ENCODE peak calls at places on chromosomes 16 and 17, in six cellular contexts. One of them, this sample, is unnamed.

GRCh38 chr17:81713004-81713555 is 996 bp downstream of the SLC25A10 start:
- DNase-seq in adrenal gland: no peak
- DNase-seq in progenitor cell of endocrine pancreas: no peak
- DNase-seq in foreskin keratinocyte: peak
- DNase-seq in H9: no peak
- DNase-seq in lower leg skin: no peak
- DNase-seq in this sample: no peak

GRCh38 chr16:11546522-11547485 is 39.9 kb downstream of the LITAF start:
- DNase-seq in lower leg skin: no peak
- DNase-seq in adrenal gland: no peak
- DNase-seq in foreskin keratinocyte: no peak
- DNase-seq in progenitor cell of endocrine pancreas: no peak
- DNase-seq in H9: no peak
- DNase-seq in this sample: peak

GRCh38 chr16:78505544-78506371 is 406.3 kb downstream of the WWOX start:
- DNase-seq in H9: peak
- DNase-seq in lower leg skin: peak
- DNase-seq in adrenal gland: peak
- DNase-seq in foreskin keratinocyte: no peak
- DNase-seq in progenitor cell of endocrine pancreas: no peak
- DNase-seq in this sample: no peak

GRCh38 chr16:12262454-12263180 is 286.1 kb downstream of the SNX29 start:
- DNase-seq in adrenal gland: no peak
- DNase-seq in H9: no peak
- DNase-seq in lower leg skin: no peak
- DNase-seq in foreskin keratinocyte: no peak
- DNase-seq in progenitor cell of endocrine pancreas: no peak
- DNase-seq in this sample: no peak

GRCh38 chr16:10897134-10897533 is 20.1 kb downstream of the CIITA start:
- DNase-seq in lower leg skin: no peak
- DNase-seq in progenitor cell of endocrine pancreas: no peak
- DNase-seq in foreskin keratinocyte: no peak
- DNase-seq in adrenal gland: no peak
- DNase-seq in H9: no peak
- DNase-seq in this sample: no peak

GRCh38 chr17:80307994-80308671 is 47.5 kb downstream of the RNF213 start:
- DNase-seq in foreskin keratinocyte: no peak
- DNase-seq in lower leg skin: no peak
- DNase-seq in progenitor cell of endocrine pancreas: no peak
- DNase-seq in H9: no peak
- DNase-seq in adrenal gland: no peak
- DNase-seq in this sample: no peak

GRCh38 chr17:66941773-66942452 is 22.6 kb upstream of the CACNG4 start:
- DNase-seq in adrenal gland: no peak
- DNase-seq in lower leg skin: no peak
- DNase-seq in foreskin keratinocyte: no peak
- DNase-seq in H9: no peak
- DNase-seq in progenitor cell of endocrine pancreas: no peak
- DNase-seq in this sample: no peak

GRCh38 chr17:58671969-58672368 is 19.9 kb downstream of the TEX14 start:
- DNase-seq in progenitor cell of endocrine pancreas: no peak
- DNase-seq in lower leg skin: no peak
- DNase-seq in foreskin keratinocyte: no peak
- DNase-seq in H9: no peak
- DNase-seq in adrenal gland: no peak
- DNase-seq in this sample: no peak

GRCh38 chr16:1021553-1022160 is 40.1 kb downstream of the SOX8 start:
- DNase-seq in lower leg skin: no peak
- DNase-seq in H9: no peak
- DNase-seq in adrenal gland: no peak
- DNase-seq in progenitor cell of endocrine pancreas: no peak
- DNase-seq in foreskin keratinocyte: no peak
- DNase-seq in this sample: no peak

GRCh38 chr16:27772093-27772820 is 222.3 kb downstream of the KATNIP start:
- DNase-seq in foreskin keratinocyte: no peak
- DNase-seq in lower leg skin: no peak
- DNase-seq in adrenal gland: no peak
- DNase-seq in progenitor cell of endocrine pancreas: no peak
- DNase-seq in H9: no peak
- DNase-seq in this sample: no peak

GRCh38 chr17:82356845-82357355 is 2.1 kb upstream of the TEX19 start:
- DNase-seq in lower leg skin: no peak
- DNase-seq in adrenal gland: no peak
- DNase-seq in H9: peak
- DNase-seq in progenitor cell of endocrine pancreas: no peak
- DNase-seq in foreskin keratinocyte: no peak
- DNase-seq in this sample: no peak

GRCh38 chr17:41421116-41421515 is 3.3 kb downstream of the KRT37 start:
- DNase-seq in progenitor cell of endocrine pancreas: no peak
- DNase-seq in H9: no peak
- DNase-seq in lower leg skin: peak
- DNase-seq in foreskin keratinocyte: peak
- DNase-seq in adrenal gland: no peak
- DNase-seq in this sample: no peak

GRCh38 chr16:63890072-63890471 is 1231.8 kb downstream of the CDH11 start:
- DNase-seq in adrenal gland: no peak
- DNase-seq in foreskin keratinocyte: peak
- DNase-seq in H9: no peak
- DNase-seq in progenitor cell of endocrine pancreas: no peak
- DNase-seq in lower leg skin: peak
- DNase-seq in this sample: peak

GRCh38 chr16:54679531-54679930 is 251.1 kb upstream of the IRX5 start:
- DNase-seq in lower leg skin: no peak
- DNase-seq in adrenal gland: no peak
- DNase-seq in H9: no peak
- DNase-seq in progenitor cell of endocrine pancreas: no peak
- DNase-seq in foreskin keratinocyte: no peak
- DNase-seq in this sample: no peak

GRCh38 chr16:24775455-24775854 is 46.0 kb downstream of the TNRC6A start:
- DNase-seq in adrenal gland: no peak
- DNase-seq in progenitor cell of endocrine pancreas: no peak
- DNase-seq in foreskin keratinocyte: no peak
- DNase-seq in H9: no peak
- DNase-seq in lower leg skin: peak
- DNase-seq in this sample: no peak

GRCh38 chr17:63579633-63580032 is 21.1 kb upstream of the TACO1 start:
- DNase-seq in H9: peak
- DNase-seq in adrenal gland: no peak
- DNase-seq in progenitor cell of endocrine pancreas: no peak
- DNase-seq in lower leg skin: no peak
- DNase-seq in foreskin keratinocyte: no peak
- DNase-seq in this sample: no peak

GRCh38 chr16:20938426-20938825 is 37.9 kb downstream of the LYRM1 start:
- DNase-seq in foreskin keratinocyte: peak
- DNase-seq in progenitor cell of endocrine pancreas: no peak
- DNase-seq in H9: no peak
- DNase-seq in adrenal gland: no peak
- DNase-seq in lower leg skin: no peak
- DNase-seq in this sample: peak

GRCh38 chr17:19440421-19440820 is 29.4 kb downstream of the RNF112 start:
- DNase-seq in lower leg skin: no peak
- DNase-seq in progenitor cell of endocrine pancreas: no peak
- DNase-seq in foreskin keratinocyte: no peak
- DNase-seq in adrenal gland: no peak
- DNase-seq in H9: no peak
- DNase-seq in this sample: no peak

GRCh38 chr16:52363082-52363481 is 183.9 kb downstream of the TOX3 start:
- DNase-seq in H9: no peak
- DNase-seq in adrenal gland: no peak
- DNase-seq in progenitor cell of endocrine pancreas: no peak
- DNase-seq in foreskin keratinocyte: no peak
- DNase-seq in lower leg skin: no peak
- DNase-seq in this sample: no peak

GRCh38 chr17:8312726-8313600 is 2.9 kb downstream of the ARHGEF15 start:
- DNase-seq in foreskin keratinocyte: no peak
- DNase-seq in adrenal gland: no peak
- DNase-seq in H9: no peak
- DNase-seq in lower leg skin: no peak
- DNase-seq in progenitor cell of endocrine pancreas: no peak
- DNase-seq in this sample: no peak

GRCh38 chr16:83137326-83137770 is 510.6 kb downstream of the CDH13 start:
- DNase-seq in progenitor cell of endocrine pancreas: no peak
- DNase-seq in H9: no peak
- DNase-seq in adrenal gland: peak
- DNase-seq in lower leg skin: no peak
- DNase-seq in foreskin keratinocyte: no peak
- DNase-seq in this sample: peak

GRCh38 chr16:69709456-69710084 is 16.8 kb downstream of the NQO1 start:
- DNase-seq in progenitor cell of endocrine pancreas: no peak
- DNase-seq in H9: no peak
- DNase-seq in foreskin keratinocyte: peak
- DNase-seq in adrenal gland: no peak
- DNase-seq in lower leg skin: no peak
- DNase-seq in this sample: peak

GRCh38 chr17:13385481-13385907 is 216.2 kb downstream of the HS3ST3A1 start:
- DNase-seq in progenitor cell of endocrine pancreas: no peak
- DNase-seq in adrenal gland: no peak
- DNase-seq in lower leg skin: no peak
- DNase-seq in foreskin keratinocyte: peak
- DNase-seq in H9: no peak
- DNase-seq in this sample: no peak

GRCh38 chr17:38636054-38636453 is 30.3 kb upstream of the SRCIN1 start:
- DNase-seq in lower leg skin: no peak
- DNase-seq in foreskin keratinocyte: no peak
- DNase-seq in adrenal gland: no peak
- DNase-seq in progenitor cell of endocrine pancreas: no peak
- DNase-seq in H9: peak
- DNase-seq in this sample: no peak

GRCh38 chr17:21089145-21089544 is 37.6 kb upstream of the DHRS7B start:
- DNase-seq in adrenal gland: no peak
- DNase-seq in H9: no peak
- DNase-seq in lower leg skin: no peak
- DNase-seq in progenitor cell of endocrine pancreas: no peak
- DNase-seq in foreskin keratinocyte: peak
- DNase-seq in this sample: no peak

GRCh38 chr16:57473176-57473840 is 10.8 kb downstream of the POLR2C start:
- DNase-seq in progenitor cell of endocrine pancreas: no peak
- DNase-seq in adrenal gland: no peak
- DNase-seq in H9: peak
- DNase-seq in lower leg skin: no peak
- DNase-seq in foreskin keratinocyte: no peak
- DNase-seq in this sample: no peak

GRCh38 chr16:57471209-57471608 is 8.7 kb downstream of the POLR2C start:
- DNase-seq in progenitor cell of endocrine pancreas: no peak
- DNase-seq in adrenal gland: no peak
- DNase-seq in lower leg skin: no peak
- DNase-seq in foreskin keratinocyte: no peak
- DNase-seq in H9: no peak
- DNase-seq in this sample: no peak

GRCh38 chr16:57471852-57472664 is 9.6 kb downstream of the POLR2C start:
- DNase-seq in progenitor cell of endocrine pancreas: no peak
- DNase-seq in lower leg skin: no peak
- DNase-seq in foreskin keratinocyte: no peak
- DNase-seq in adrenal gland: no peak
- DNase-seq in H9: peak
- DNase-seq in this sample: no peak

GRCh38 chr16:57473906-57474305 is 11.4 kb downstream of the POLR2C start:
- DNase-seq in lower leg skin: no peak
- DNase-seq in H9: no peak
- DNase-seq in foreskin keratinocyte: no peak
- DNase-seq in progenitor cell of endocrine pancreas: no peak
- DNase-seq in adrenal gland: no peak
- DNase-seq in this sample: no peak

GRCh38 chr16:57472665-57473060 is 10.2 kb downstream of the POLR2C start:
- DNase-seq in foreskin keratinocyte: no peak
- DNase-seq in progenitor cell of endocrine pancreas: no peak
- DNase-seq in H9: peak
- DNase-seq in adrenal gland: no peak
- DNase-seq in lower leg skin: no peak
- DNase-seq in this sample: no peak
- TF ChIP-seq CTCF in foreskin keratinocyte: no peak
- TF ChIP-seq CTCF in progenitor cell of endocrine pancreas: no peak
- TF ChIP-seq CTCF in H9: no peak
- TF ChIP-seq CTCF in adrenal gland: no peak
- TF ChIP-seq CTCF in lower leg skin: no peak
- TF ChIP-seq CTCF in this sample: no peak

DNA sequence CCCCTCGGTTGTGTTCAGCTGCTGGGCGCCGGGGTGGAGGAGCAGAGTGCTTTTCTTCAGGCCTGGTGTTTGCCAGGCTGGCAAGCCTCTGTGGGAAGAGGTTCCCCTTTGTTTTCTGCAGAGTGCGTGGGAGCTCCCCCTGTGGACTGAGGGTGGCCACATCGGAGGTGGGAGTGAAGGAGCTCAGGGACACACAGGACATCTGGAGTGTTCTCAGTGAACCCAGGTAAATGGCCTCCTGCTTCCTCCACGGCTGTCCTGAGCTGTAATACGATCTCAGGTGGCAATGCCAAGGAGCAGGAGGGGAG is 39.2 kb upstream of the IRF8 start:
- DNase-seq in foreskin keratinocyte: no peak
- DNase-seq in lower leg skin: no peak
- DNase-seq in adrenal gland: no peak
- DNase-seq in progenitor cell of endocrine pancreas: no peak
- DNase-seq in H9: no peak
- DNase-seq in this sample: no peak
- TF ChIP-seq CTCF in foreskin keratinocyte: no peak
- TF ChIP-seq CTCF in lower leg skin: no peak
- TF ChIP-seq CTCF in adrenal gland: no peak
- TF ChIP-seq CTCF in progenitor cell of endocrine pancreas: no peak
- TF ChIP-seq CTCF in H9: peak
- TF ChIP-seq CTCF in this sample: no peak

DNA sequence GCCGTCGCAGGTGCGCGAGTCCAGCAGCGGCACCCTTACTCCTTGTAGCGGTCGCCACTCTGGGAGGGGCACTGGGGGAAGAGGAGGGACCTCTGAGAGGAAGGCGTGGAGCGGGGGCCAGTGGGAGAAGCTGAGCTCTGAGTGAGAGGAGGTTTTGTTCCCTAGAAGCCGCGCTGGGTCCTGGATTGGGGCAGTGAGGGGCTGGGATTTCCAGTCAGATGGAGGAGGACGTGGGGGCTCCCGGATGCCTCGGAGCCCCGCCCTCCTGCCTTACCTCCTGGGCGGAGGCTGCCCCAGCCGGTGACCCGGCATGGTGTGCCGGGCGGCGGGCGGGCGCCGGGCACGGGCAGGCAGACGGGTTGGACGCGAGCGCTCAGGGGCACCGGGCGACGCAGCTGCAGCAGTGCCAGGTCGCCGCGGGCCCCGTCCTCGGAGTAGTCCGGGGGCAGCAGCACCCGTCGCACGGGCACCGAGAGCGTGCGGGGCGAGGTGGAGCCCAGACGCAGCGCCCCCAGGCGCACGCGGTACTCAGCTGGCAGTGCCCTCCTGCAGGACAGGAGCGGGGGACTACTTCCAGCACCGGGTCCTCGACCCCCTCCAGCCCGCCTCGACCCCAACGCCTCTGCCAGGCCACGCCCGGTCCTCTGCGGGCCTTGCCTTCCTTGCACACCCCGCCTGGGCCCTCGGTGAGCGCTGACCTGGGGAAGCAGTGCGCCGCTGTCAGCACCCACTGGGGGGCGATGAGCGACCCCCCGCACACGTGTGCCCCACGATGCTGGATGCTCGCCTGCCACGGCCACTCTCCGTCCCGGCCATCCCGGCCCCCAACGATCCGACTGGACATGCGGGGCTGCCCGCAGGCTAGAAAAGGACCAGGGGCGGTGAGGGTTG is 2.0 kb downstream of the PRSS33 start:
- DNase-seq in foreskin keratinocyte: no peak
- DNase-seq in H9: peak
- DNase-seq in progenitor cell of endocrine pancreas: no peak
- DNase-seq in lower leg skin: no peak
- DNase-seq in adrenal gland: no peak
- DNase-seq in this sample: no peak
- TF ChIP-seq CTCF in foreskin keratinocyte: peak
- TF ChIP-seq CTCF in H9: peak
- TF ChIP-seq CTCF in progenitor cell of endocrine pancreas: no peak
- TF ChIP-seq CTCF in lower leg skin: no peak
- TF ChIP-seq CTCF in adrenal gland: no peak
- TF ChIP-seq CTCF in this sample: no peak

GRCh38 chr17:29113334-29113733 is 66.9 kb downstream of the MYO18A start:
- DNase-seq in foreskin keratinocyte: no peak
- DNase-seq in lower leg skin: no peak
- DNase-seq in H9: no peak
- DNase-seq in adrenal gland: no peak
- DNase-seq in progenitor cell of endocrine pancreas: no peak
- DNase-seq in this sample: no peak
- TF ChIP-seq CTCF in foreskin keratinocyte: no peak
- TF ChIP-seq CTCF in lower leg skin: no peak
- TF ChIP-seq CTCF in H9: peak
- TF ChIP-seq CTCF in adrenal gland: no peak
- TF ChIP-seq CTCF in progenitor cell of endocrine pancreas: no peak
- TF ChIP-seq CTCF in this sample: no peak

This sample was measured in astrocyte of the spinal cord.